ENCODE peak calls at places on chromosomes 4 and X, in ten cellular contexts. B is CD8-positive, alpha-beta T cell; X is epithelial cell of esophagus; W is foreskin fibroblast; G is cardiac muscle cell; T is upper lobe of right lung; Z is heart right ventricle; O is dorsolateral prefrontal cortex; D is esophagus squamous epithelium; C is breast epithelium. L is an unnamed sample.

GRCh38 chr4:95215991-95216605 is 332.7 kb downstream of the UNC5C start:
- DNase-seq in B (no peak), O (no peak), Z (no peak), D (no peak), C (no peak), G (no peak), W (no peak), X (no peak), T (no peak), L (no peak)

GRCh38 chr4:126766266-126766665 is 866.5 kb upstream of the INTU start:
- DNase-seq in G (no peak), X (no peak), D (no peak), B (no peak), W (peak; percentile 32), Z (peak; percentile 38), O (no peak), C (no peak), T (no peak), L (no peak)

GRCh38 chrX:10190367-10190766 is 33.6 kb downstream of the CLCN4 start:
- DNase-seq in C (no peak), D (no peak), G (peak; percentile 63), O (no peak), X (peak; percentile 60), B (no peak), T (no peak), W (peak; percentile 76), Z (peak; percentile 47), L (no peak)

GRCh38 chrX:68232206-68232605 is 201.1 kb downstream of the OPHN1 start:
- DNase-seq in G (no peak), C (no peak), W (no peak), B (no peak), O (no peak), X (peak; percentile 75), D (no peak), Z (no peak), T (no peak), L (no peak)

GRCh38 chr4:113881256-113881655 is 98.2 kb downstream of the ARSJ start:
- DNase-seq in X (peak; percentile 67), C (no peak), T (no peak), D (no peak), W (peak; percentile 51), O (no peak), B (no peak), Z (no peak), G (no peak), L (no peak)

GRCh38 chr4:5927747-5928146 is 34.9 kb upstream of the CRMP1 start:
- DNase-seq in C (no peak), O (no peak), X (no peak), T (no peak), D (no peak), B (no peak), G (no peak), Z (no peak), W (no peak), L (no peak)

GRCh38 chrX:95836517-95836916 is 848.1 kb upstream of the DIAPH2 start:
- DNase-seq in Z (no peak), O (no peak), W (no peak), D (no peak), B (no peak), X (no peak), C (no peak), G (no peak), T (no peak), L (no peak)

GRCh38 chr4:134422776-134423175 is 221.2 kb upstream of the PABPC4L start:
- DNase-seq in D (no peak), Z (no peak), T (no peak), O (no peak), W (no peak), B (no peak), X (no peak), C (no peak), G (no peak), L (no peak)

GRCh38 chrX:133412665-133413064 is 2.6 kb downstream of the GPC4 start:
- DNase-seq in X (no peak), W (no peak), Z (no peak), G (no peak), D (no peak), C (no peak), T (no peak), B (no peak), O (no peak), L (no peak)

GRCh38 chrX:72466493-72466892 is 106.2 kb downstream of the HDAC8 start:
- DNase-seq in O (no peak), X (no peak), G (no peak), C (no peak), B (no peak), W (no peak), Z (no peak), T (no peak), D (no peak), L (no peak)

GRCh38 chr4:24765331-24765990 is 29.9 kb upstream of the SOD3 start:
- DNase-seq in O (no peak), D (no peak), T (no peak), C (no peak), X (no peak), B (no peak), W (peak; percentile 77), Z (no peak), G (no peak), L (no peak)

GRCh38 chr4:20623936-20624335 is 76.3 kb upstream of the PACRGL start:
- DNase-seq in C (no peak), X (no peak), G (no peak), Z (no peak), O (no peak), W (no peak), T (no peak), B (no peak), D (no peak), L (no peak)

GRCh38 chr4:74933562-74934015 is 673 bp downstream of the PARM1 start:
- DNase-seq in X (peak; percentile 5), B (no peak), D (no peak), G (peak; percentile 14), O (no peak), C (no peak), W (peak; percentile 21), Z (peak; percentile 16), T (peak; percentile 67), L (no peak)

GRCh38 chrX:65451663-65452062 is 82.9 kb downstream of the LAS1L start:
- DNase-seq in D (no peak), T (no peak), C (no peak), W (peak; percentile 10), X (peak; percentile 44), Z (no peak), G (peak; percentile 26), O (no peak), B (no peak), L (no peak)

GRCh38 chr4:108425988-108426387 is 194.4 kb upstream of the RPL34 start:
- DNase-seq in W (peak; percentile 75), B (no peak), D (no peak), O (no peak), G (no peak), T (no peak), C (no peak), X (peak; percentile 37), Z (no peak), L (peak; percentile 16)

GRCh38 chr4:33133723-33134122 is 2413.6 kb downstream of the PCDH7 start:
- DNase-seq in O (no peak), W (no peak), B (no peak), T (no peak), C (no peak), D (no peak), Z (no peak), G (no peak), X (no peak), L (no peak)

DNA sequence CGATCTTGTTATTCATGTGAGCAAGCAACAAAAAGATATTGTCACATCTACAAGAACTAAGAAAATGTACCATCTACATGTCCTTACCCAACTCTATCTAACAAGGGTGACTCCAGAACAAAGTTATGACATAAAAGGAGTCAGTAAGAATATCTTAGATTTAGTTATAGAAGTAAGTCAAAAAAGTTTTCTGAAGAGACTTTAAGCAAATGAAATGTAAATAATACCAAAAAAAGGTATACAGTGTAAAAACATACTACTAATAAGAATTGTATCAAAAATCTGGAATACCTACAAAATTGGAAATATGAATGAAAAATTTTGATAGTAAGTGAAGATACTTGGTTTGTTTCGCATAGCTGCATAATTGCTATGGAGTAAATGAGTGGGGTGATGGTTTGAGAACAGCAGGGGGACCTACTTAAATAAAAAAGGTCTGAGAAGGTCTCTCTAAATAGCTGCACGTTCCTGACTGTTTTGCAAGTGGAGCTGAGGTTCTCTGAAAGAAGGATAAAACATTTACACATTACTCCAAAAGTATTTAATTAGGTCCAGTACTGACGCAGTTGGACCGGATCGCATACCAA is 51.0 kb upstream of the ENPP6 start:
- DNase-seq in C (no peak), X (no peak), D (no peak), B (no peak), T (no peak), Z (no peak), G (no peak), W (no peak), O (no peak), L (no peak)
- TF ChIP-seq CTCF in C (no peak), X (no peak), D (no peak), B (no peak), T (no peak), Z (no peak), G (no peak), W (no peak), O (no peak), L (no peak)

GRCh38 chr4:91037951-91038350 is 910.8 kb downstream of the CCSER1 start:
- DNase-seq in W (no peak), C (no peak), G (no peak), X (no peak), O (no peak), D (no peak), T (no peak), Z (no peak), B (no peak), L (no peak)
- H3K4me3 ChIP-seq in W (no peak overlapping the region), C (no peak overlapping the region), G (no peak overlapping the region), X (no peak overlapping the region), O (no peak overlapping the region), D (no peak overlapping the region), T (no peak overlapping the region), Z (no peak overlapping the region), B (no peak overlapping the region), L (no peak overlapping the region)

DNA sequence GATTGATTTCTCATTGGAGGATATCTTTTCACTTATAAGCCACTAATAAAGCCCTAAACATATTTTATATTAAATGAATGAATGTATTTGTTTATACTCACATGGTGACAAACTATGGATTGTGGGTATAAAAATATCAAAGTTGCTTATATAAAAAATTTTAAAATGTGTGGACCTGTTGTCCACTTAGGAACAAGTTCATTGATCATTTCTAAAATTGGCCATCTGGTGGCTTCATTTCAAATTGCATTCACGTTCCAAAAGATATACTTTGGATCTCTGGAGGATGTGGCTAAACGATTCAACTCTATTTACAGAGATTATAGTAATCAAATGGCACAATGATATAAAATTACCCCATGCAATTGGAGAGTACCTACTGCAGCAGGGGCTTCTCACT is 32.5 kb downstream of the FSTL5 start:
- DNase-seq in C (no peak), D (no peak), W (peak; percentile 1), T (no peak), O (no peak), Z (no peak), X (peak; percentile 18), B (no peak), G (no peak), L (no peak)
- TF ChIP-seq CTCF in C (no peak), D (no peak), W (no peak), T (no peak), O (peak; percentile 24), Z (no peak), X (peak; percentile 25), B (no peak), G (no peak), L (peak; percentile 36)

DNA sequence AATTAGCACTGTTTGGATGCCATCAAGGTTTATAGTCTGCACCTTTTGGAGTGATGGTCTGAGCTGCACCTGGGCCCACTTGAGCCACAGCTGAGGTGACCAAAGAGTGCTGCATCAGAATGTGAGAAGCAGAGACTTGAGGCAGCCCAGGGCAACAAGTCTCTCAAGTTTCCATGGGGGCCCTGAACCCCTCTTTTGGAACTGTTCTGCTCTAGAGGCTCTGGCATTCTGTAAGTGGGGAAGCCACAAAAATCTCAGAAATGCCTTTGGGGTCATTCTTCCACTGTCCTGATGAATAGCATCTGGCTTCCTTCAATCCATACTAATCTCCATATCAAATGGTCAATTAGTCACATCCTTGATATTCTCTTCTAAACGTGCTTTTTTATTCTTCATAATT is 298.4 kb upstream of the MAOA start:
- DNase-seq in W (no peak), B (no peak), Z (no peak), X (no peak), C (no peak), D (no peak), G (no peak), O (no peak), T (no peak), L (no peak)
- H3K4me3 ChIP-seq in W (no peak overlapping the region), B (no peak overlapping the region), Z (no peak overlapping the region), X (no peak overlapping the region), C (no peak overlapping the region), D (no peak overlapping the region), G (no peak overlapping the region), O (no peak overlapping the region), T (no peak overlapping the region), L (no peak overlapping the region)

L was measured in retinal pigment epithelial cell.